ENCODE peak calls at places on chromosome 13, in five cellular contexts. I is gastrocnemius medialis; A is kidney; Y is left ventricle myocardium inferior; V is CD4-positive, CD25-positive, alpha-beta regulatory T cell. K is an unnamed sample. For H3K4me1, the result is how much of the 10 kb centered on the place peaks cover.

GRCh38 chr13:50448535-50448981 is 394.9 kb downstream of the DLEU7 start:
- DNase-seq in I (no peak), A (no peak), Y (no peak), V (no peak), K (no peak)

GRCh38 chr13:32415019-32415418 is 12.9 kb downstream of the N4BP2L1 start:
- DNase-seq in I (no peak), A (no peak), Y (no peak), V (peak), K (no peak)

GRCh38 chr13:114024603-114025431 is 50.9 kb upstream of the C13orf46 start:
- DNase-seq in I (no peak), A (no peak), Y (no peak), V (no peak), K (no peak)

GRCh38 chr13:45847554-45848224 is 3.9 kb downstream of the SIAH3 start:
- DNase-seq in I (no peak), A (peak), Y (peak), V (peak), K (peak)

GRCh38 chr13:110449225-110450015 is 112.1 kb downstream of the RAB20 start:
- DNase-seq in I (no peak), A (peak), Y (no peak), V (no peak), K (peak)

GRCh38 chr13:45511310-45512147 is 46.8 kb downstream of the COG3 start:
- DNase-seq in I (no peak), A (no peak), Y (no peak), V (peak), K (no peak)

GRCh38 chr13:94454906-94455305 is 24.6 kb downstream of the DCT start:
- DNase-seq in I (no peak), A (no peak), Y (no peak), V (no peak), K (no peak)

GRCh38 chr13:69292789-69293425 is 814.7 kb upstream of the ATXN8OS start:
- DNase-seq in I (no peak), A (no peak), Y (no peak), V (no peak), K (no peak)

GRCh38 chr13:42405665-42406390 is 133.9 kb downstream of the AKAP11 start:
- DNase-seq in I (no peak), A (no peak), Y (no peak), V (peak), K (no peak)

GRCh38 chr13:65656740-65657329 is 1573.3 kb downstream of the PCDH9 start:
- DNase-seq in I (no peak), A (no peak), Y (no peak), V (no peak), K (no peak)

GRCh38 chr13:87671824-87672603 is 843 bp downstream of the SLITRK5 start:
- DNase-seq in I (no peak), A (peak), Y (no peak), V (no peak), K (no peak)

GRCh38 chr13:94967183-94968039 is 255.1 kb upstream of the SOX21 start:
- DNase-seq in I (no peak), A (peak), Y (no peak), V (peak), K (no peak)

GRCh38 chr13:20882206-20882605 is 20.3 kb downstream of the XPO4 start:
- DNase-seq in I (peak), A (no peak), Y (no peak), V (no peak), K (no peak)

GRCh38 chr13:80303225-80303811 is 37.6 kb downstream of the SPRY2 start:
- DNase-seq in I (no peak), A (no peak), Y (no peak), V (no peak), K (no peak)

GRCh38 chr13:77026255-77026782 is 640 bp downstream of the FBXL3 start:
- DNase-seq in I (peak), A (peak), Y (peak), V (peak), K (peak)

GRCh38 chr13:24161010-24161775 is 673 bp downstream of the SPATA13 start:
- DNase-seq in I (no peak), A (peak), Y (no peak), V (peak), K (peak)

GRCh38 chr13:87669379-87669978 is 1.7 kb upstream of the SLITRK5 start:
- DNase-seq in I (no peak), A (no peak), Y (no peak), V (peak), K (no peak)

GRCh38 chr13:39038569-39038898 is 278 bp downstream of the NHLRC3 start:
- DNase-seq in I (no peak), A (no peak), Y (no peak), V (peak), K (no peak)

GRCh38 chr13:45137501-45137880 is 17.2 kb downstream of the GTF2F2 start:
- DNase-seq in I (no peak), A (no peak), Y (no peak), V (no peak), K (no peak)

GRCh38 chr13:102825921-102826706 is 19.7 kb upstream of the ERCC5 start:
- DNase-seq in I (no peak), A (no peak), Y (no peak), V (no peak), K (no peak)

GRCh38 chr13:113860579-113861432 is 3.1 kb downstream of the GAS6 start:
- DNase-seq in I (no peak), A (peak), Y (no peak), V (no peak), K (no peak)

GRCh38 chr13:107459430-107459829 is 755.9 kb downstream of the LIG4 start:
- DNase-seq in I (no peak), A (no peak), Y (no peak), V (no peak), K (no peak)

GRCh38 chr13:91017031-91017668 is 330.3 kb upstream of the MIR17HG start:
- DNase-seq in I (no peak), A (no peak), Y (no peak), V (peak), K (no peak)

GRCh38 chr13:110340812-110341444 is 33.8 kb downstream of the COL4A2 start:
- DNase-seq in I (peak), A (peak), Y (peak), V (peak), K (peak)

GRCh38 chr13:20717581-20718542 is 14.4 kb downstream of the IL17D start:
- DNase-seq in I (peak), A (no peak), Y (no peak), V (no peak), K (no peak)

GRCh38 chr13:80577951-80578670 is 237.2 kb upstream of the SPRY2 start:
- DNase-seq in I (no peak), A (no peak), Y (no peak), V (no peak), K (no peak)

GRCh38 chr13:30355405-30355741 is 48.0 kb upstream of the KATNAL1 start:
- DNase-seq in I (no peak), A (no peak), Y (no peak), V (peak), K (no peak)

GRCh38 chr13:25762795-25763377 is 288.9 kb downstream of the SHISA2 start:
- DNase-seq in I (no peak), A (no peak), Y (no peak), V (peak), K (no peak)

GRCh38 chr13:51781246-51782022 is 22.5 kb downstream of the DHRS12 start:
- DNase-seq in I (no peak), A (no peak), Y (no peak), V (peak), K (no peak)

GRCh38 chr13:34698953-34699352 is 243.1 kb upstream of the NBEA start:
- DNase-seq in I (no peak), A (no peak), Y (no peak), V (no peak), K (no peak)

GRCh38 chr13:42720116-42720857 is 61.1 kb upstream of the FAM216B start:
- DNase-seq in I (no peak), A (no peak), Y (no peak), V (no peak), K (no peak)

GRCh38 chr13:86569119-86569518 is 769.9 kb upstream of the SLITRK6 start:
- DNase-seq in I (no peak), A (no peak), Y (no peak), V (no peak), K (no peak)

GRCh38 chr13:70523622-70524021 is 415.4 kb upstream of the KLHL1 start:
- DNase-seq in I (no peak), A (no peak), Y (no peak), V (no peak), K (no peak)

GRCh38 chr13:109224033-109224432 is 562.4 kb downstream of the IRS2 start:
- DNase-seq in I (no peak), A (no peak), Y (no peak), V (no peak), K (no peak)

GRCh38 chr13:64930636-64931035 is 2299.5 kb downstream of the PCDH9 start:
- DNase-seq in I (no peak), A (no peak), Y (no peak), V (no peak), K (no peak)

GRCh38 chr13:76300688-76301087 is 585.5 kb downstream of the KCTD12 start:
- DNase-seq in I (no peak), A (no peak), Y (no peak), V (no peak), K (no peak)

DNA sequence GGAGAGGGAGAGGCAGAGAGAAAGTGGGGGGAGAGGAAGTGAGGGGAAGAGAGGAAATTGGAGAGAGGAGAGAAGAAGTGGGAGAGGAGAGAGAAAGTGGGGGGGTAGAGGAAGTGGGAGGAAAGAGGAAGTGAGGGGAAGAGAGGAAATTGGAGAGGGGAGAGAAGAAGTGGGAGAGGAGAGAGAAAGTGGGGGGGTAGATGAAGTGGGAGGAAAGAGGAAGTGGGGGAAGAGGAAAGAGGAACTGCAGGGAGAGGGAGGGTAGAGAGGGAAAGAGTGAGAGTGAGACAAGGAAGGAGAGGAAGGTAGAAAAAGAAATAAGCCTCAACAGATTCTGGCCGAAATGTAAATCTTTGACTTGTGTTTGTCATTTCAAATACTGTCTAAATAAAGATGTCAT is 146.6 kb downstream of the KLF12 start:
- DNase-seq in I (no peak), A (no peak), Y (no peak), V (no peak), K (no peak)
- H3K4me1 ChIP-seq in I (under half), A (under half), Y (half or more), V (under half), K (under half)

GRCh38 chr13:22736084-22736767 is 444.6 kb upstream of the SGCG start:
- DNase-seq in I (no peak), A (peak), Y (no peak), V (no peak), K (no peak)

GRCh38 chr13:22740264-22740663 is 440.5 kb upstream of the SGCG start:
- DNase-seq in I (no peak), A (no peak), Y (no peak), V (no peak), K (no peak)

GRCh38 chr13:22738357-22738756 is 442.4 kb upstream of the SGCG start:
- DNase-seq in I (no peak), A (no peak), Y (no peak), V (no peak), K (no peak)

GRCh38 chr13:22736768-22737092 is 444.0 kb upstream of the SGCG start:
- DNase-seq in I (no peak), A (no peak), Y (no peak), V (no peak), K (no peak)

DNA sequence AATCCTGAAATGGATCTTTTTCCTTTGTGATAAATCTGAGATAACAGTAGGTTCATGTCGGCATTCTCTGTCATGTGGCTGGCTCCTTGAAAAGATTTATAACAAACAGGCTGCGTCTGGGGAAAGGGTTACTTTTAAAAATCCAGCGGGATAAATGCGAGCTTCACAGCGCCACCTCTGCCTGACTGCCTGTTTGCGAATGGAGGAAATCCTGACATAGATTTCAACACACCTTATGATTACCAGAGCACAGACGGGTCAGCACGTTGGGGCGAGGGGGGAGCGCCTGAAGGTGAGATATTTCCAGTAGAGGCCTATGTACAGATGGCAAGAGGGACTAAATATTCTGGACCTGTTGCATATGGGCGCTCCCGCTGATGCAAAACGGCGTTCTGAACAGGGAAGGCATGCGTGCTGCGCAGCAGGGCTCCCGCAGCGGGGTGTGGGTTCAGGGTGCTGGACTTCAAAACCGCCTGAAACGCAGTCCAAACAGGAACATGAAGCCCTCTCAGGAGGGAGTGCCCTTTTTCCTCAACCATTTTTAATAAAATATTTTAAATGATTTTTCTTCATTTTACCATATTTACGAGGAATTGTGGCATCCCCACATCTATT is 445.3 kb upstream of the SGCG start:
- DNase-seq in I (no peak), A (no peak), Y (no peak), V (no peak), K (no peak)
- H3K4me3 ChIP-seq in I (no peak), A (no peak), Y (peak), V (no peak), K (no peak)

GRCh38 chr13:98291658-98292057 is 114.6 kb upstream of the RNF113B start:
- DNase-seq in I (no peak), A (no peak), Y (no peak), V (no peak), K (no peak)

GRCh38 chr13:98290261-98290660 is 113.2 kb upstream of the RNF113B start:
- DNase-seq in I (no peak), A (no peak), Y (no peak), V (no peak), K (no peak)

GRCh38 chr13:98293570-98294142 is 116.6 kb upstream of the RNF113B start:
- DNase-seq in I (no peak), A (no peak), Y (no peak), V (no peak), K (no peak)

GRCh38 chr13:98295371-98295770 is 118.3 kb upstream of the RNF113B start:
- DNase-seq in I (no peak), A (no peak), Y (no peak), V (no peak), K (no peak)

GRCh38 chr13:98293103-98293502 is 116.0 kb upstream of the RNF113B start:
- DNase-seq in I (no peak), A (no peak), Y (no peak), V (no peak), K (no peak)
- H3K27ac ChIP-seq in I (no peak), A (peak), Y (no peak), V (no peak), K (no peak)

DNA sequence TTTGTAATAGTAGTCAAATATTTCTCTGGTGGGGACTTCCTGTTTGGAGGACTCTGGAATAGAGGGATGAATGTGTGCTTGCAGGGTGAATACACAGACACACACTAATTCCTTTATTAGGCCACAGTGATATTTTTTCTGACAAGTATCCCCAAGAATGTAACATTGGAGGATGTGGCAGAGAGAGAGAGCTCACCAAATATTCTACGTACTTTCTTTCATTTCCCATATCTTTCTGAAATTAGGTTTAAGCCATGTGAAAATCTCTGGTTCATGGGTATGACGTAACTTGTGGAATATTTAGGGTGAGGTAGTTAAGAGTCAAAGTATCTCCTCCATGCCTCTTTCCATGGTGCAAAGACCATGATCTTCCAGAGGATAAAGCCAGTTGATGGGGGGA is 463.4 kb downstream of the DIAPH3 start:
- DNase-seq in I (no peak), A (no peak), Y (no peak), V (no peak), K (no peak)
- H3K4me1 ChIP-seq in I (under half), A (under half), Y (under half), V (under half), K (under half)

DNA sequence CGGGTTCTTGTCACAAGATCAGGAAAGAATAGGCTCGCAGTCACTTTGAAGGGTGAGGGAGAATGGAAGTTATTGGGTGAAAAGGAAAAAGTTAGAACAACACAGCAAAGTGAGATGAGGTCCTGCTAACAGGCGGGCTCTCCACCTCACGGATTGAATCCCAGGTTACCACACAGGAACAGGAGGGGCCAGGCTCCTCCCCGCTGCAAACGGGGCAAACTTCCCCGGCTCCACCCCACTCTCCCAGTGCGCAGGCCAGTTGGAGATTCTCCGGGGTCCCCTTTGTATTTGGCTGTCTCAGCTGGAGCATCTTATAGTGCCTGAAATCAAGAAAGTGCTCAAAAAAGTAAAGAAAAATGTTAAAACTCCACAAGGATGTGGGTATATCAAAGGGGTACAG is 78.3 kb upstream of the IPO5 start:
- DNase-seq in I (no peak), A (no peak), Y (no peak), V (no peak), K (no peak)
- H3K4me3 ChIP-seq in I (no peak), A (no peak), Y (no peak), V (no peak), K (no peak)

GRCh38 chr13:83867708-83868107 is 14.6 kb downstream of the SLITRK1 start:
- DNase-seq in I (no peak), A (no peak), Y (no peak), V (no peak), K (no peak)

DNA sequence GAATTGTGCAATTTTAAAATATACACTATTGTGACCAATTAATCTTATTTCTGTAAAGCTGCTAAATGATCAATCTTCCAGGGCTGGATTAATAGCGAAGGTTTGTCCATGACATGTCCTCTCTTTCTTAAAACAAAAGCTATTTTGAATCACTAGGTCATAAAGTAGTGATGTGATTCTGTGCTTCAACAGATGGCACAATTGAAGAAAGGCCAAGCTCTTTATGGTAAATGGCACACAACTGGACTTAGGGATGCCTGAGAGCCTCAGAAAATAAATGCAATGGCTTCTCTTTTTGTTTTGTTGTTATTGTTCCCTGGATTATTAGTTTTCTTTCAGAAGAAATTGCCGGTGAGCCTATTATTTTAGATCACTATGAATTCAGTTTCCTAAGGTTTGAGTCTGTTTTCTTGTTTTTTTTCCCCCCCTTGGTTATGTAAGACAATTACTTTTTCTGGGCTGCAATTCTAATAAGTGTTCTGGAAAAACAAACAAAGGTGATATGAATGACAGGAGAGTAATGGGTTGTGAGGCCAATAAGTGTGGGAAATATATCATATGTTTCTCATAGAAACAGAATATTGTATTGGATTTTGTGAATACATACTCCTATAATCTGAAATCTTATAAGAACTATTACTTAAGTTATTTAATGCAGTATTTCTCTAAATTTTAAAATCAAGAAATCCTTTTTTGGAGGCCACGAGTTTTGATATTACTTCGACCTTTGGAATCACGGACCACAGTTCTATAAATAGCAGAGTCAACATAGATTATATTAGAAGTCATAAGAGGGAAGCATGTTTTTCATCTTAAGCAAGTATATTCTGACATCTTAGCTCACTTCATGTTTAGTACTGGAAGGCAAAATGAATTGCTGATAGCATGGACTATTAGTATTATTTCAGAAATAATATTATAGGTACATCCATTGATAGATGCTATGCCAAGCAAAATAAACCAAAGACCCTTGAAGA is 16.8 kb downstream of the SLITRK1 start:
- DNase-seq in I (no peak), A (no peak), Y (no peak), V (no peak), K (no peak)
- H3K27ac ChIP-seq in I (no peak), A (no peak), Y (no peak), V (no peak), K (no peak)

DNA sequence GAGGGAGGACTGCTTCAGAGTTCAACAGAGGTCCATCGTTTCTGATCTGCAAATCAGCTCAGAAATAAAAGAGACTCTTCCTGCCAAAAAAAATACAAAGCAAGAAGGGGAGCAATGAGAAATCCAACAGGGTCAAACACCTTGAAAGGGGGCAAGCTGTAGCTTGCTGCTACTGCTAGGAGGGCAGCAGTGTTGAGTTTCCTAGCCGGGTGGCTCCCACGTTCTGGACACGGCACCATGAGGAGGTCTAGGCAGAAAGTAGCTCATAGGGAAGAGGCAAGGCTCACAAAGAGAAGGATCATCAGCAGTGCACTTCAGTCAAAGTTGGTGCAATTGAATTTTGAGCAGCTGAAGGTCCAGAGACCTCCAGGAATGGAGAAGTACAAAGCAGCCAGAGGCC is 75.3 kb downstream of the FOXO1 start:
- DNase-seq in I (no peak), A (no peak), Y (no peak), V (no peak), K (no peak)
- H3K4me1 ChIP-seq in I (half or more), A (under half), Y (half or more), V (half or more), K (under half)

GRCh38 chr13:33479066-33479465 is 193.5 kb upstream of the STARD13 start:
- DNase-seq in I (no peak), A (no peak), Y (no peak), V (no peak), K (no peak)
- H3K4me3 ChIP-seq in I (no peak), A (no peak), Y (no peak), V (no peak), K (no peak)

K was measured in tibial artery.